ENCODE peak calls at places on chromosome 5, in nine cellular contexts. One of them, this sample, is unnamed.

GRCh38 chr5:75639912-75640311 is 28.7 kb downstream of the ANKDD1B start:
- DNase-seq in psoas muscle: no peak
- DNase-seq in dorsolateral prefrontal cortex: no peak
- DNase-seq in osteocyte: no peak
- DNase-seq in Peyer's patch: no peak
- DNase-seq in AG10803: no peak
- DNase-seq in epithelial cell of esophagus: peak
- DNase-seq in WTC11: no peak
- DNase-seq in body of pancreas: no peak
- DNase-seq in this sample: no peak

GRCh38 chr5:1346627-1347440 is 1.9 kb upstream of the CLPTM1L start:
- DNase-seq in psoas muscle: no peak
- DNase-seq in dorsolateral prefrontal cortex: no peak
- DNase-seq in osteocyte: no peak
- DNase-seq in Peyer's patch: no peak
- DNase-seq in AG10803: no peak
- DNase-seq in epithelial cell of esophagus: no peak
- DNase-seq in WTC11: no peak
- DNase-seq in body of pancreas: no peak
- DNase-seq in this sample: no peak

GRCh38 chr5:75620184-75620959 is 9.1 kb downstream of the ANKDD1B start:
- DNase-seq in psoas muscle: no peak
- DNase-seq in dorsolateral prefrontal cortex: no peak
- DNase-seq in osteocyte: no peak
- DNase-seq in Peyer's patch: no peak
- DNase-seq in AG10803: no peak
- DNase-seq in epithelial cell of esophagus: peak
- DNase-seq in WTC11: no peak
- DNase-seq in body of pancreas: no peak
- DNase-seq in this sample: no peak

GRCh38 chr5:33401482-33402390 is 39.0 kb upstream of the TARS1 start:
- DNase-seq in psoas muscle: no peak
- DNase-seq in dorsolateral prefrontal cortex: no peak
- DNase-seq in osteocyte: no peak
- DNase-seq in Peyer's patch: no peak
- DNase-seq in AG10803: peak
- DNase-seq in epithelial cell of esophagus: peak
- DNase-seq in WTC11: no peak
- DNase-seq in body of pancreas: no peak
- DNase-seq in this sample: no peak

GRCh38 chr5:115810776-115811175 is 5.7 kb downstream of the CDO1 start:
- DNase-seq in psoas muscle: no peak
- DNase-seq in dorsolateral prefrontal cortex: no peak
- DNase-seq in osteocyte: no peak
- DNase-seq in Peyer's patch: no peak
- DNase-seq in AG10803: peak
- DNase-seq in epithelial cell of esophagus: no peak
- DNase-seq in WTC11: no peak
- DNase-seq in body of pancreas: no peak
- DNase-seq in this sample: no peak

GRCh38 chr5:819078-819477 is 31.7 kb downstream of the ZDHHC11 start:
- DNase-seq in psoas muscle: no peak
- DNase-seq in dorsolateral prefrontal cortex: no peak
- DNase-seq in osteocyte: no peak
- DNase-seq in Peyer's patch: no peak
- DNase-seq in AG10803: no peak
- DNase-seq in epithelial cell of esophagus: no peak
- DNase-seq in WTC11: no peak
- DNase-seq in body of pancreas: no peak
- DNase-seq in this sample: no peak

GRCh38 chr5:118450924-118451332 is 537.4 kb downstream of the DTWD2 start:
- DNase-seq in psoas muscle: no peak
- DNase-seq in dorsolateral prefrontal cortex: no peak
- DNase-seq in osteocyte: no peak
- DNase-seq in Peyer's patch: no peak
- DNase-seq in AG10803: no peak
- DNase-seq in epithelial cell of esophagus: no peak
- DNase-seq in WTC11: no peak
- DNase-seq in body of pancreas: no peak
- DNase-seq in this sample: no peak

GRCh38 chr5:158074992-158075769 is 216.2 kb upstream of the CLINT1 start:
- DNase-seq in psoas muscle: peak
- DNase-seq in dorsolateral prefrontal cortex: peak
- DNase-seq in osteocyte: peak
- DNase-seq in Peyer's patch: peak
- DNase-seq in AG10803: peak
- DNase-seq in epithelial cell of esophagus: peak
- DNase-seq in WTC11: peak
- DNase-seq in body of pancreas: peak
- DNase-seq in this sample: peak

GRCh38 chr5:170846416-170846815 is 15.4 kb upstream of the RANBP17 start:
- DNase-seq in psoas muscle: no peak
- DNase-seq in dorsolateral prefrontal cortex: no peak
- DNase-seq in osteocyte: no peak
- DNase-seq in Peyer's patch: no peak
- DNase-seq in AG10803: no peak
- DNase-seq in epithelial cell of esophagus: no peak
- DNase-seq in WTC11: no peak
- DNase-seq in body of pancreas: no peak
- DNase-seq in this sample: no peak

GRCh38 chr5:79611046-79611829 is 1.0 kb upstream of the TENT2 start:
- DNase-seq in psoas muscle: no peak
- DNase-seq in dorsolateral prefrontal cortex: no peak
- DNase-seq in osteocyte: no peak
- DNase-seq in Peyer's patch: no peak
- DNase-seq in AG10803: no peak
- DNase-seq in epithelial cell of esophagus: no peak
- DNase-seq in WTC11: no peak
- DNase-seq in body of pancreas: no peak
- DNase-seq in this sample: no peak
- TF ChIP-seq CTCF in psoas muscle: no peak
- TF ChIP-seq CTCF in dorsolateral prefrontal cortex: no peak
- TF ChIP-seq CTCF in osteocyte: no peak
- TF ChIP-seq CTCF in Peyer's patch: no peak
- TF ChIP-seq CTCF in AG10803: no peak
- TF ChIP-seq CTCF in epithelial cell of esophagus: no peak
- TF ChIP-seq CTCF in WTC11: no peak
- TF ChIP-seq CTCF in body of pancreas: no peak
- TF ChIP-seq CTCF in this sample: no peak

DNA sequence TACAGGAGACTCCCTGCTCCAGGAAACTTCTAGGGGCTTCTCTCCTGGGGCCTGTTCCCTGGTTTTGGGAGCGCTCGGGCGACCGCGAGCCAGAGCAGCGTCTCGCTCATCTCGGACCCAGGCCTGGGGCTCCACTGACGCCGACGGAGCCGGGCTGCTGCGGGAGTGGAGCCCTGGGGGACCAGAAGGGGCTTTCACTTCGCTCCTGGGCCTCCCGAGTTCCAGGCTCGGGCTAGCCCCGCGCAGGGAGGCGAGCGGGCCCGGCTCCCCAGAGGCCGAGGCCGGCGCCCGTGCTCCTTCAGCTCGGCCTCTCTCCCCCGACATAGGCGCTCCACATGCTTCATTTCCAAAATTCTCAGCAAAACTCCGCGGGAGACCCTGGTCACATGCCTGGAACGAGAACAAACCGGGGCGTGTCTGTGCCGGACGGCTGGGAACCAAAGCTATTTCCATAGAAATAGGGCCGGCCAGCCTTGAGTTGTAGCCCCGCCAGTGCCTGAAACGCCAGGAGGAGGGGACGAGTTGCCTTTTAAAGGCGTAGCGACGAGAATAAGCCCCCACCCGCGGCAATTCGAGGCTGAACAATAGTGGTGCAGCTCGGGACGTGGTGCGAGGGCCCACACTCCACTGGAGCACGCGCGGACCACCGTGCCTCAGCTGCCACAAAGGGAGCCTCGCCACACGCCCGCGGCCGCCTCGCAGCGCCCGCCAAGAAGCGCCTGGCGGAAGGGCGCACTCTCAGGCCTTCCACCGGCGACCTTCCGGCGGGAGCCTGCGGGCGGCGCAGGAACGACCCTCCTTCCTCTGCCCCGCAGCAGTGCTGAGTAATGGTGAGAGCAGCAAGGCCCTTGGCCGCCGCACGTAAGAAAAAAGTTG is 1.1 kb upstream of the G3BP1 start:
- DNase-seq in psoas muscle: peak
- DNase-seq in dorsolateral prefrontal cortex: peak
- DNase-seq in osteocyte: no peak
- DNase-seq in Peyer's patch: peak
- DNase-seq in AG10803: peak
- DNase-seq in epithelial cell of esophagus: peak
- DNase-seq in WTC11: peak
- DNase-seq in body of pancreas: peak
- DNase-seq in this sample: peak
- TF ChIP-seq CTCF in psoas muscle: no peak
- TF ChIP-seq CTCF in dorsolateral prefrontal cortex: no peak
- TF ChIP-seq CTCF in osteocyte: no peak
- TF ChIP-seq CTCF in Peyer's patch: no peak
- TF ChIP-seq CTCF in AG10803: no peak
- TF ChIP-seq CTCF in epithelial cell of esophagus: no peak
- TF ChIP-seq CTCF in WTC11: no peak
- TF ChIP-seq CTCF in body of pancreas: no peak
- TF ChIP-seq CTCF in this sample: no peak

DNA sequence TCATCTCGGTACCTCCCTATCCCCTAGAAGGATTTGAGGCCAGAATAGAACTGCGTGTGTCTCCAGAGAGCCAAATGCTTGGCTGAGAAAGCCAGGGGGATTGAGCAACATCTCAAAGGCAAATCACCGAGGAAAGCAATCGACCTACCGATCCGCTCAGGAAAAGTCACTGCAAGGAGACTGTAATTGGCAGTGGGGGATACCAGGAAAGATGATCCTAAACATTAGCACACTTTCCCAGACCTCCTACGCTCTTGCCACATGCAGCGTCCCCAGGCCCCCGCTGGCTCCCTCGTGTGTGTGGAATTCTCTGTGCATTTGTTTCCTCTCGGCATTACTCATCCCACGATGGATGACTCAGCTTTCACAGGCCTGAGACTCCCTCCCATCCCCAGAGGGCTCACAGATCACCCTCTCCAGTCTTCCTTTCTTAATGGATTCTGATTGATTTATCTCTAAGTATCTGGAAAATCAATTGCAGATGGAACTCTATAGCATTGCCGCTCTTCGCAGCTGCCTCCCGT is 82.2 kb upstream of the ICE1 start:
- DNase-seq in psoas muscle: peak
- DNase-seq in dorsolateral prefrontal cortex: peak
- DNase-seq in osteocyte: peak
- DNase-seq in Peyer's patch: peak
- DNase-seq in AG10803: peak
- DNase-seq in epithelial cell of esophagus: peak
- DNase-seq in WTC11: peak
- DNase-seq in body of pancreas: peak
- DNase-seq in this sample: no peak
- TF ChIP-seq CTCF in psoas muscle: peak
- TF ChIP-seq CTCF in dorsolateral prefrontal cortex: no peak
- TF ChIP-seq CTCF in osteocyte: peak
- TF ChIP-seq CTCF in Peyer's patch: peak
- TF ChIP-seq CTCF in AG10803: peak
- TF ChIP-seq CTCF in epithelial cell of esophagus: peak
- TF ChIP-seq CTCF in WTC11: no peak
- TF ChIP-seq CTCF in body of pancreas: peak
- TF ChIP-seq CTCF in this sample: peak

GRCh38 chr5:94157704-94158608 is 416.6 kb upstream of the POU5F2 start:
- DNase-seq in psoas muscle: no peak
- DNase-seq in dorsolateral prefrontal cortex: no peak
- DNase-seq in osteocyte: no peak
- DNase-seq in Peyer's patch: no peak
- DNase-seq in AG10803: no peak
- DNase-seq in epithelial cell of esophagus: no peak
- DNase-seq in WTC11: no peak
- DNase-seq in body of pancreas: no peak
- DNase-seq in this sample: no peak
- TF ChIP-seq CTCF in psoas muscle: no peak
- TF ChIP-seq CTCF in dorsolateral prefrontal cortex: no peak
- TF ChIP-seq CTCF in osteocyte: no peak
- TF ChIP-seq CTCF in Peyer's patch: no peak
- TF ChIP-seq CTCF in AG10803: peak
- TF ChIP-seq CTCF in epithelial cell of esophagus: no peak
- TF ChIP-seq CTCF in WTC11: no peak
- TF ChIP-seq CTCF in body of pancreas: no peak
- TF ChIP-seq CTCF in this sample: no peak

DNA sequence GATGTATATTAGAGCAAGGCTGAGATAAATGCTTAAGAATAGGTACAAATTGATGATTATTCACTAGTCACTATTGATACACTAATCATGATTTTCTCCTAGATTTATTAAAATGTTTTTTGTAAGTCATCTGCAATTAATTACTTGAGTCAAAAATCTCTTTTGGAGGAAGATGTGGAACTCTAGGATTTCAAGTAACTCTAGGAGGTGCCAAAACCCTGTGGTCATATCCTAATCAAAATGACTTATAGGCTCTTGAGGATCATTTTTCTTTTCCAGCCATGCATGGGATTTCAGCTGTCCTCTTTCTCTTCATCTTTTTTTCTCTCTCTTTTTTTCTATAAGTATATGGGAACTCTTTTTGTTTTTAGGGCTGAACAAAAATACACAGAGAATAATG is 141.8 kb upstream of the CD180 start:
- DNase-seq in psoas muscle: no peak
- DNase-seq in dorsolateral prefrontal cortex: no peak
- DNase-seq in osteocyte: no peak
- DNase-seq in Peyer's patch: no peak
- DNase-seq in AG10803: peak
- DNase-seq in epithelial cell of esophagus: no peak
- DNase-seq in WTC11: no peak
- DNase-seq in body of pancreas: no peak
- DNase-seq in this sample: no peak
- TF ChIP-seq CTCF in psoas muscle: no peak
- TF ChIP-seq CTCF in dorsolateral prefrontal cortex: no peak
- TF ChIP-seq CTCF in osteocyte: peak
- TF ChIP-seq CTCF in Peyer's patch: no peak
- TF ChIP-seq CTCF in AG10803: no peak
- TF ChIP-seq CTCF in epithelial cell of esophagus: no peak
- TF ChIP-seq CTCF in WTC11: no peak
- TF ChIP-seq CTCF in body of pancreas: no peak
- TF ChIP-seq CTCF in this sample: no peak

DNA sequence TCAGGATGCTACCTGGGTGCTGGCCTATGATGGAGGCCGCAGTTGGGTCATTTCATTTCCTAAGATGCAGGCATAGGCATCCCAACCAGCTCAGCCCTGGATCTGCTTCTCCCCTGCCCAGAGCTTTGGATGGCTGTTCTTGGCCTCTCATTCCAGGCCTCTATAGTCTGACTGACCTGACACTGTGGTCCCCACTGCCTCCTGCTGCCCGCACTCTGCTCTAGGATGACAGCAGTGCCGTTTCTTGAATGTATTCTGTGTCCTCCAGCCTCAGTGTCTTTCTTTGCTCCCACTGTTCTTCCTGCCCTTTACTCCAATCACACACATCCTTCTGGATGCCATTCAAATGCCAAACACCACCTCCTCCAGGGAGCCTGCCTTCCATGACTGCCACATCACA is 235.7 kb downstream of the HSPA4 start:
- DNase-seq in psoas muscle: peak
- DNase-seq in dorsolateral prefrontal cortex: peak
- DNase-seq in osteocyte: no peak
- DNase-seq in Peyer's patch: peak
- DNase-seq in AG10803: peak
- DNase-seq in epithelial cell of esophagus: peak
- DNase-seq in WTC11: no peak
- DNase-seq in body of pancreas: peak
- DNase-seq in this sample: no peak
- TF ChIP-seq CTCF in psoas muscle: peak
- TF ChIP-seq CTCF in dorsolateral prefrontal cortex: peak
- TF ChIP-seq CTCF in osteocyte: peak
- TF ChIP-seq CTCF in Peyer's patch: peak
- TF ChIP-seq CTCF in AG10803: peak
- TF ChIP-seq CTCF in epithelial cell of esophagus: peak
- TF ChIP-seq CTCF in WTC11: no peak
- TF ChIP-seq CTCF in body of pancreas: peak
- TF ChIP-seq CTCF in this sample: peak

This sample was measured in type B pancreatic cell.